ENCODE peak calls at places on chromosomes 1 and 21, in six cellular contexts. C, U, L, V, X and H are unnamed samples.

GRCh38 chr1:224175615-224176014 is 7.4 kb upstream of the DEGS1 start:
- DNase-seq in C (peak), U (peak), L (no peak), V (no peak), X (no peak), H (peak)

GRCh38 chr21:26732442-26733221 is 112.6 kb downstream of the ADAMTS1 start:
- DNase-seq in C (peak), U (peak), L (peak), V (no peak), X (no peak), H (peak)

GRCh38 chr1:7475691-7476090 is 295.4 kb upstream of the VAMP3 start:
- DNase-seq in C (no peak), U (no peak), L (no peak), V (no peak), X (no peak), H (no peak)

GRCh38 chr1:1892079-1892762 is 1.3 kb upstream of the GNB1 start:
- DNase-seq in C (no peak), U (no peak), L (no peak), V (no peak), X (no peak), H (no peak)

GRCh38 chr1:41318135-41318534 is 43.1 kb upstream of the FOXO6 start:
- DNase-seq in C (peak), U (no peak), L (no peak), V (no peak), X (no peak), H (no peak)

GRCh38 chr1:64766385-64766784 is 21.5 kb downstream of the RAVER2 start:
- DNase-seq in C (no peak), U (no peak), L (no peak), V (no peak), X (no peak), H (no peak)

GRCh38 chr1:117014209-117014608 is 12.6 kb downstream of the CD101 start:
- DNase-seq in C (no peak), U (no peak), L (no peak), V (no peak), X (no peak), H (no peak)

GRCh38 chr1:171844381-171844780 is 3.1 kb downstream of the DNM3 start:
- DNase-seq in C (no peak), U (no peak), L (no peak), V (no peak), X (no peak), H (no peak)

GRCh38 chr1:204207136-204207616 is 6.6 kb downstream of the GOLT1A start:
- DNase-seq in C (peak), U (peak), L (peak), V (peak), X (no peak), H (peak)

GRCh38 chr1:112370981-112371380 is 25.0 kb upstream of the CTTNBP2NL start:
- DNase-seq in C (no peak), U (no peak), L (no peak), V (no peak), X (no peak), H (no peak)

GRCh38 chr21:17818158-17819113 is 720 bp downstream of the C21orf91 start:
- DNase-seq in C (peak), U (peak), L (peak), V (no peak), X (no peak), H (peak)

GRCh38 chr1:180953791-180954721 is 41.4 kb downstream of the KIAA1614 start:
- DNase-seq in C (no peak), U (peak), L (peak), V (no peak), X (peak), H (peak)

GRCh38 chr1:39671793-39672550 is at the start of gene NT5C1A:
- DNase-seq in C (peak), U (peak), L (no peak), V (peak), X (no peak), H (peak)

GRCh38 chr1:24864409-24864808 is 65.7 kb downstream of the RUNX3 start:
- DNase-seq in C (no peak), U (peak), L (peak), V (no peak), X (no peak), H (no peak)

GRCh38 chr21:41562101-41563000 is 54.4 kb upstream of the TMPRSS2 start:
- DNase-seq in C (no peak), U (no peak), L (no peak), V (no peak), X (no peak), H (no peak)

GRCh38 chr1:1020000-1020404 is at the start of gene AGRN:
- DNase-seq in C (no peak), U (peak), L (no peak), V (no peak), X (no peak), H (no peak)

GRCh38 chr1:212119863-212120262 is 84.3 kb downstream of the DTL start:
- DNase-seq in C (no peak), U (no peak), L (peak), V (no peak), X (no peak), H (no peak)

GRCh38 chr21:42091899-42092508 is 20.9 kb downstream of the UMODL1 start:
- DNase-seq in C (peak), U (peak), L (no peak), V (no peak), X (no peak), H (peak)

GRCh38 chr1:205458777-205459566 is 3.1 kb upstream of the BLACAT1 start:
- DNase-seq in C (peak), U (peak), L (peak), V (peak), X (no peak), H (peak)

GRCh38 chr1:15678578-15678977 is 5.5 kb upstream of the PLEKHM2 start:
- DNase-seq in C (no peak), U (peak), L (peak), V (no peak), X (peak), H (no peak)

GRCh38 chr1:14100916-14101315 is 400.9 kb downstream of the PRDM2 start:
- DNase-seq in C (no peak), U (no peak), L (no peak), V (no peak), X (no peak), H (no peak)
- TF ChIP-seq CREB1 in C (no peak), U (no peak), L (no peak), V (no peak), X (no peak), H (no peak)

GRCh38 chr1:19648689-19649088 is 4.6 kb downstream of the NBL1 start:
- DNase-seq in C (peak), U (peak), L (peak), V (no peak), X (no peak), H (peak)
- TF ChIP-seq CREB1 in C (peak), U (no peak), L (no peak), V (no peak), X (no peak), H (no peak)

GRCh38 chr1:248858096-248858890 is 592 bp downstream of the ZNF692 start:
- DNase-seq in C (peak), U (peak), L (peak), V (peak), X (no peak), H (peak)
- TF ChIP-seq CREB1 in C (peak), U (peak), L (no peak), V (no peak), X (no peak), H (no peak)

GRCh38 chr1:237029240-237029639 is 12.7 kb upstream of the RYR2 start:
- DNase-seq in C (no peak), U (no peak), L (no peak), V (no peak), X (no peak), H (no peak)
- TF ChIP-seq CREB1 in C (no peak), U (no peak), L (no peak), V (no peak), X (no peak), H (no peak)

GRCh38 chr1:214603819-214604252 is 841 bp downstream of the CENPF start:
- DNase-seq in C (no peak), U (peak), L (no peak), V (peak), X (no peak), H (no peak)
- TF ChIP-seq CREB1 in C (no peak), U (no peak), L (no peak), V (no peak), X (no peak), H (no peak)

GRCh38 chr21:44800971-44801467 is 601 bp downstream of the UBE2G2 start:
- DNase-seq in C (no peak), U (peak), L (peak), V (peak), X (no peak), H (no peak)

GRCh38 chr21:44797775-44798174 is 3.8 kb downstream of the UBE2G2 start:
- DNase-seq in C (no peak), U (no peak), L (no peak), V (no peak), X (no peak), H (no peak)

GRCh38 chr21:44801468-44802395 is at the start of gene UBE2G2:
- DNase-seq in C (peak), U (peak), L (peak), V (peak), X (no peak), H (peak)

GRCh38 chr21:44802396-44803153 is 955 bp upstream of the UBE2G2 start:
- DNase-seq in C (no peak), U (peak), L (peak), V (peak), X (no peak), H (no peak)

GRCh38 chr21:44800103-44800502 is 1.5 kb downstream of the UBE2G2 start:
- DNase-seq in C (no peak), U (peak), L (peak), V (no peak), X (no peak), H (no peak)
- TF ChIP-seq CREB1 in C (no peak), U (no peak), L (no peak), V (no peak), X (no peak), H (no peak)

GRCh38 chr1:103523346-103523745 is 2.2 kb upstream of the RNPC3 start:
- DNase-seq in C (no peak), U (no peak), L (no peak), V (no peak), X (no peak), H (no peak)

GRCh38 chr1:103520822-103521221 is 4.7 kb upstream of the RNPC3 start:
- DNase-seq in C (no peak), U (no peak), L (no peak), V (no peak), X (no peak), H (no peak)

GRCh38 chr1:103527331-103527730 is 1.8 kb downstream of the RNPC3 start:
- DNase-seq in C (no peak), U (no peak), L (no peak), V (no peak), X (no peak), H (no peak)

GRCh38 chr1:103525607-103526507 is at the start of gene RNPC3:
- DNase-seq in C (peak), U (peak), L (peak), V (peak), X (peak), H (peak)

DNA sequence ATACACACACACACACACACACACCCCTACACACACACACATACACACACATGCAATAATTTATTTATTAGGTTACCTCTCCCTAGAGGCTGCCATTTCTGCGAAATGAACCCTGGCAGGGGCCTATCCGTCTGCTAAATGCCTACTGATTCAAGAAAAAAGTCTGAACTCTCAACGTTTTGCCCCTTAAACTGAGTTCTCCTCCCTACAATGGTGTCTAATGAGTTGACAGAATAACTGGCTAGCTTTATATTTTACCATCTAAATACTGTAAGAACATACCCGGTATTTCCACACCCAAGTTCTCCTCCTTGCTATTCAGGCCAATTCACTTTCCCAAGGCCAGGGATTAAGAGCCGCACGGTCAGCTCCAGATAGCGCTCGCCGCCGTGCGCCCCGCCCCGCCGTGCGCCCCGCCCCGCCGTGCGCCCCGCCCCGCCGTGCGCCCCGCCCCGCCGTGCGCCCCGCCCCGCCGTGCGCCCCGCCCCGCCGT is 339 bp upstream of the RNPC3 start:
- DNase-seq in C (no peak), U (peak), L (peak), V (peak), X (no peak), H (no peak)
- TF ChIP-seq CREB1 in C (no peak), U (no peak), L (no peak), V (no peak), X (no peak), H (no peak)

GRCh38 chr1:154943649-154944421 is 7.3 kb upstream of the PMVK start:
- DNase-seq in C (peak), U (peak), L (no peak), V (peak), X (no peak), H (peak)
- TF ChIP-seq CREB1 in C (no peak), U (no peak), L (no peak), V (no peak), X (no peak), H (no peak)

DNA sequence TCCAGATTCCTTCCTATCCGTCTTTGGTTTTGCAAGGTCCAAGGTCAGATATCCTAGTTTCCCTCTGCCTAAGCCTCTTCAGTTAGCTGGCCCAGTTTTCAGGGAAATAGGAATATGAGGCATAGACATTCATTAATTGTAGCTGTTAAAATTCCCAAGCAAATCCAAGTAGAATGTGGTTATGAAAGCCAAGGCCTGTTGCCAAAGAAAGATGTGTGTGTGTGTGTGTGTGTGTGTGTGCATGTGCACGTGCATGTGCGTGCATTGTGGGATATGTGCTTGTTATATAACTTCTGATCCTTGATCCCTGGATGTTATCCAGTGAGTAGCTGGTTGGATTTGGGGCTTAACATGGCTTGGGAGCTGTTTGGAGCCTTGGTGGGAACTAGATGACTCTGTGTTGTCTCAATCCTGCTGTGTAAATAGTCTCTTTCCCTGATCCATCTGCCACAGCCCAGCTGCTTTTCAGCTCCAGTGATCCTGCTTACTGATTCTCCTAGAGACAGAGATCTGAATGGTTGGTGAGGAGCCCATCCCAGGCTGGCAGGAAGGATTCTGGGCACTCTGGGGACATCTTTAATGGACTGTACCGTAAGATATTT is 70.6 kb upstream of the GCLM start:
- DNase-seq in C (no peak), U (no peak), L (peak), V (no peak), X (no peak), H (no peak)
- TF ChIP-seq CREB1 in C (no peak), U (no peak), L (peak), V (no peak), X (no peak), H (no peak)